ENCODE peak calls at places on chromosomes 6 and 20, in four cellular contexts. N is GM12865, I is tibial artery, M is fibroblast of mammary gland. V is an unnamed sample.

GRCh38 chr20:63652192-63652980 is 838 bp downstream of the STMN3 start:
- DNase-seq in N (no peak), I (no peak), M (no peak), V (no peak)

GRCh38 chr20:53623454-53624206 is 30.0 kb upstream of the ZNF217 start:
- DNase-seq in N (peak), I (peak), M (peak), V (peak)

GRCh38 chr20:23027721-23028120 is 7.4 kb upstream of the SSTR4 start:
- DNase-seq in N (no peak), I (no peak), M (no peak), V (no peak)

GRCh38 chr6:158784505-158784904 is 34.7 kb downstream of the EZR start:
- DNase-seq in N (no peak), I (no peak), M (no peak), V (peak)

GRCh38 chr6:122393339-122393896 is 6.0 kb upstream of the HSF2 start:
- DNase-seq in N (peak), I (no peak), M (no peak), V (no peak)

GRCh38 chr6:130138116-130138908 is 84.4 kb downstream of the SAMD3 start:
- DNase-seq in N (peak), I (no peak), M (no peak), V (no peak)

GRCh38 chr6:113856571-113857564 is at the start of gene MARCKS:
- DNase-seq in N (peak), I (peak), M (peak), V (peak)

GRCh38 chr6:28258877-28259777 is at the start of gene NKAPL:
- DNase-seq in N (peak), I (peak), M (peak), V (no peak)

GRCh38 chr20:38043512-38044300 is 10.2 kb downstream of the RPRD1B start:
- DNase-seq in N (no peak), I (no peak), M (peak), V (peak)

GRCh38 chr20:57414867-57415592 is 23.8 kb downstream of the RBM38 start:
- DNase-seq in N (no peak), I (no peak), M (peak), V (no peak)

GRCh38 chr6:17585766-17586502 is 14.2 kb upstream of the FAM8A1 start:
- DNase-seq in N (peak), I (no peak), M (no peak), V (no peak)

GRCh38 chr6:27138837-27139752 is 108.4 kb upstream of the PRSS16 start:
- DNase-seq in N (peak), I (no peak), M (peak), V (no peak)

DNA sequence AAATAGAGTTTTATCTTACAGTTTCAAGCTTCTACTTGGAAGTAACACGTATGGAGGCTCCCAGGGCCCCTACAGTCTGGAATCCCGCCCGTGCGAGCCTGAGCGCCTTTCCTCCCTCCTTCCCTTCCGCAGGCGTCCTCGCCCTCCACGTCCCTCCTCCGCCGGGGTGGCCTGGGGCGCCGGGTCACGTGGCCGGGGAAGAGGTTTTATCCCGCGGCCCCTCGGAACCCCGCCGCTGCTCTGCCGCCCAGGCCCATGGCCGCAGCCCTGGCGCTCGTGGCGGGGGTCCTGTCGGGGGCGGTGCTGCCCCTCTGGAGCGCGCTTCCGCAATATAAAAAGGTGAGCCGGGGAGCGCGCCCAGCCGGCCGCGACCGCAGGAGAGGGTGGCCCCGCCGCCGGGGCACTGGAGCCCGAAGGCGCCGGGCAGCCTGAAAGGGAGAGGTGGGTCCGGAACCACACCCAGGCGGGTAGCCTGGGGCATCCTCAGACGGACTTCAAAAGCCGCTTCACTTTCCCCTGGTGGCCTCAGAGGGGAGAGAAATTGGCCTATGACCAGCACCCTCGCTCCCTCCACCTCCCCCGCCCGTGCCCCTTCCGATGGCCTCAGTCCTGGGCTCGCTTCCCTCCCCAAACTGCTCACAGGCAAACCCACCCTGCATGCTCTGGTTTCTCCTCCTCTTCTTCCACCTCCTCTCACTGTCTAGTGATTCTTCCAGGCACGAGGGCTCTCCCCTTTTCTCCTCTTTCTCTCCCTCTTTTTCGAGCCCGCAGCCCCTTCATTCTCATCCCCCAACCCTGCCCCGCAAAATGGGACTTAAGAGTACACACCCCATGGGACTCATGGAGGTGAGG is at the start of gene CLPSL2:
- DNase-seq in N (peak), I (no peak), M (no peak), V (no peak)
- TF ChIP-seq CTCF in N (no peak), I (no peak), M (no peak), V (no peak)

GRCh38 chr20:46151936-46152335 is 33.8 kb downstream of the CD40 start:
- DNase-seq in N (peak), I (no peak), M (no peak), V (no peak)
- TF ChIP-seq CTCF in N (peak), I (no peak), M (peak), V (peak)

DNA sequence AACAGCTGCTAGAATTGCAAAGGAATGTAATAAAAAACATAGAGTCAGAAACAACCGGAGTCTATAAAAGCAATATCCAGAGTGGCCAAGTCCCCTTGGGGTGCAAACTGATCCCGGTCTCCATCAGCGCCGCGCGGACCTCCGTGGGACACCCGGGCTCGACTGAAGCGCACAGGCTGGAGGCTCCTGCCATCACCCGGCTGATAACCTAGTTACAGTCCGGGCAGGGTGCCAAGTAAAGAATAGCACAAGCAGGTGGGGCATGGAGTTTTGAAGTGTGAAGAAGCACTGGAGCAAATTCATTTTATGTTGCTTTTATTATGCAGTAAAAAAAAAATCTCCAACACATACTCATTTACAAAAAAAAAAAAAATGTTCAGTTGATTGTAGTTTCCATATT is 205.1 kb upstream of the GMDS start:
- DNase-seq in N (no peak), I (no peak), M (no peak), V (peak)
- TF ChIP-seq CTCF in N (no peak), I (no peak), M (no peak), V (no peak)

GRCh38 chr6:44010411-44011349 is 116.6 kb downstream of the MRPL14 start:
- DNase-seq in N (no peak), I (peak), M (peak), V (peak)
- TF ChIP-seq CTCF in N (no peak), I (no peak), M (no peak), V (no peak)

GRCh38 chr6:109059591-109060021 is 35.0 kb downstream of the SESN1 start:
- DNase-seq in N (peak), I (no peak), M (peak), V (peak)
- TF ChIP-seq CTCF in N (no peak), I (peak), M (peak), V (peak)

GRCh38 chr20:50308513-50309279 is 118.1 kb downstream of the CEBPB start:
- DNase-seq in N (no peak), I (peak), M (peak), V (peak)
- TF ChIP-seq CTCF in N (no peak), I (no peak), M (no peak), V (peak)

V was measured in MCF 10A.